ENCODE peak calls at places on chromosome 11, in eight cellular contexts. M is hippocampal formation; A is T-helper 1 cell; X is activated CD8-positive, alpha-beta T cell treated with anti-CD3 and anti-CD28 coated beads for 36 hours; K is LoVo; N is ACHN; W is BJ; Z is foreskin melanocyte. L is an unnamed sample.

GRCh38 chr11:116255234-116255953 is 517.4 kb downstream of the BUD13 start:
- DNase-seq in N (no peak), M (no peak), K (no peak), W (no peak), Z (no peak), A (no peak), X (no peak), L (no peak)

GRCh38 chr11:125464671-125465070 is 31.4 kb downstream of the FEZ1 start:
- DNase-seq in X (no peak), A (no peak), Z (no peak), W (no peak), N (no peak), M (no peak), K (no peak), L (no peak)

GRCh38 chr11:65392186-65392829 is 5.9 kb downstream of the FRMD8 start:
- DNase-seq in W (no peak), M (no peak), N (no peak), K (no peak), Z (no peak), A (no peak), X (no peak), L (no peak)

GRCh38 chr11:96204721-96205459 is 138.1 kb downstream of the MAML2 start:
- DNase-seq in W (no peak), N (no peak), M (no peak), X (peak), A (no peak), K (no peak), Z (no peak), L (no peak)

GRCh38 chr11:37422511-37422910 is 824.5 kb upstream of the RAG2 start:
- DNase-seq in N (no peak), K (no peak), W (no peak), X (no peak), M (no peak), A (no peak), Z (no peak), L (no peak)

GRCh38 chr11:32060063-32060462 is 30.8 kb upstream of the RCN1 start:
- DNase-seq in A (no peak), Z (no peak), N (no peak), M (no peak), W (no peak), X (no peak), K (no peak), L (no peak)

GRCh38 chr11:120752668-120753067 is 241.1 kb downstream of the GRIK4 start:
- DNase-seq in A (no peak), W (no peak), X (no peak), K (no peak), N (no peak), M (no peak), Z (no peak), L (no peak)

GRCh38 chr11:27385245-27385644 is 22.2 kb upstream of the CCDC34 start:
- DNase-seq in A (no peak), Z (no peak), X (no peak), N (peak), W (peak), M (no peak), K (no peak), L (no peak)